ENCODE peak calls at places on chromosomes 12 and 14, in six cellular contexts. One of them, this sample, is unnamed.

GRCh38 chr14:64844993-64845536 is 34.6 kb downstream of the SPTB start:
- DNase-seq in mesenchymal stem cell: no peak
- DNase-seq in IMR-90: no peak
- DNase-seq in neuronal stem cell: no peak
- DNase-seq in H9: no peak
- DNase-seq in H1: no peak
- DNase-seq in this sample: no peak

GRCh38 chr12:103915306-103915705 is 14.9 kb upstream of the HSP90B1 start:
- DNase-seq in mesenchymal stem cell: no peak
- DNase-seq in IMR-90: peak; percentile 88
- DNase-seq in neuronal stem cell: no peak
- DNase-seq in H9: no peak
- DNase-seq in H1: no peak
- DNase-seq in this sample: no peak

GRCh38 chr12:67534671-67535070 is 113.9 kb upstream of the DYRK2 start:
- DNase-seq in mesenchymal stem cell: peak; percentile 60
- DNase-seq in IMR-90: peak; percentile 70
- DNase-seq in neuronal stem cell: no peak
- DNase-seq in H9: no peak
- DNase-seq in H1: no peak
- DNase-seq in this sample: no peak

GRCh38 chr12:53402871-53403270 is 20.8 kb upstream of the AMHR2 start:
- DNase-seq in mesenchymal stem cell: no peak
- DNase-seq in IMR-90: no peak
- DNase-seq in neuronal stem cell: no peak
- DNase-seq in H9: no peak
- DNase-seq in H1: no peak
- DNase-seq in this sample: no peak

GRCh38 chr12:121939190-121939589 is 20.8 kb downstream of the CFAP251 start:
- DNase-seq in mesenchymal stem cell: no peak
- DNase-seq in IMR-90: no peak
- DNase-seq in neuronal stem cell: no peak
- DNase-seq in H9: no peak
- DNase-seq in H1: no peak
- DNase-seq in this sample: peak; percentile 27

GRCh38 chr12:45560689-45561088 is 168.8 kb upstream of the ARID2 start:
- DNase-seq in mesenchymal stem cell: no peak
- DNase-seq in IMR-90: no peak
- DNase-seq in neuronal stem cell: no peak
- DNase-seq in H9: no peak
- DNase-seq in H1: no peak
- DNase-seq in this sample: no peak

GRCh38 chr12:62632521-62632920 is 165.9 kb downstream of the MON2 start:
- DNase-seq in mesenchymal stem cell: peak; percentile 25
- DNase-seq in IMR-90: no peak
- DNase-seq in neuronal stem cell: no peak
- DNase-seq in H9: peak; percentile 81
- DNase-seq in H1: peak; percentile 70
- DNase-seq in this sample: no peak

GRCh38 chr14:76324133-76324532 is 51.8 kb upstream of the ESRRB start:
- DNase-seq in mesenchymal stem cell: no peak
- DNase-seq in IMR-90: no peak
- DNase-seq in neuronal stem cell: no peak
- DNase-seq in H9: no peak
- DNase-seq in H1: no peak
- DNase-seq in this sample: no peak

GRCh38 chr12:82688619-82689018 is 1.9 kb downstream of the TMTC2 start:
- DNase-seq in mesenchymal stem cell: no peak
- DNase-seq in IMR-90: no peak
- DNase-seq in neuronal stem cell: no peak
- DNase-seq in H9: no peak
- DNase-seq in H1: no peak
- DNase-seq in this sample: no peak

GRCh38 chr12:54207539-54208267 is 18.9 kb upstream of the SMUG1 start:
- DNase-seq in mesenchymal stem cell: peak; percentile 69
- DNase-seq in IMR-90: peak; percentile 37
- DNase-seq in neuronal stem cell: peak; percentile 73
- DNase-seq in H9: peak; percentile 95
- DNase-seq in H1: peak; percentile 99
- DNase-seq in this sample: peak; percentile 65

GRCh38 chr12:104699489-104700194 is 242.9 kb downstream of the CHST11 start:
- DNase-seq in mesenchymal stem cell: no peak
- DNase-seq in IMR-90: peak; percentile 13
- DNase-seq in neuronal stem cell: no peak
- DNase-seq in H9: no peak
- DNase-seq in H1: no peak
- DNase-seq in this sample: no peak

GRCh38 chr14:37598085-37598972 is 2.9 kb downstream of the TTC6 start:
- DNase-seq in mesenchymal stem cell: peak; percentile 1
- DNase-seq in IMR-90: no peak
- DNase-seq in neuronal stem cell: no peak
- DNase-seq in H9: peak; percentile 42
- DNase-seq in H1: peak; percentile 69
- DNase-seq in this sample: no peak

GRCh38 chr14:66650491-66650911 is 142.6 kb downstream of the GPHN start:
- DNase-seq in mesenchymal stem cell: no peak
- DNase-seq in IMR-90: no peak
- DNase-seq in neuronal stem cell: no peak
- DNase-seq in H9: no peak
- DNase-seq in H1: no peak
- DNase-seq in this sample: no peak

GRCh38 chr12:128970941-128971340 is 117.7 kb downstream of the GLT1D1 start:
- DNase-seq in mesenchymal stem cell: no peak
- DNase-seq in IMR-90: no peak
- DNase-seq in neuronal stem cell: no peak
- DNase-seq in H9: no peak
- DNase-seq in H1: no peak
- DNase-seq in this sample: no peak

GRCh38 chr14:64410084-64410774 is 22.1 kb downstream of the MTHFD1 start:
- DNase-seq in mesenchymal stem cell: peak; percentile 78
- DNase-seq in IMR-90: peak; percentile 35
- DNase-seq in neuronal stem cell: no peak
- DNase-seq in H9: peak; percentile 66
- DNase-seq in H1: no peak
- DNase-seq in this sample: peak; percentile 89

GRCh38 chr12:132610896-132611602 is 667 bp upstream of the LRCOL1 start:
- DNase-seq in mesenchymal stem cell: no peak
- DNase-seq in IMR-90: no peak
- DNase-seq in neuronal stem cell: no peak
- DNase-seq in H9: no peak
- DNase-seq in H1: no peak
- DNase-seq in this sample: no peak

GRCh38 chr14:63134801-63135200 is 69.4 kb upstream of the RHOJ start:
- DNase-seq in mesenchymal stem cell: peak; percentile 21
- DNase-seq in IMR-90: peak; percentile 35
- DNase-seq in neuronal stem cell: peak; percentile 4
- DNase-seq in H9: no peak
- DNase-seq in H1: no peak
- DNase-seq in this sample: peak; percentile 22

GRCh38 chr12:86950043-86950838 is 694.0 kb upstream of the MGAT4C start:
- DNase-seq in mesenchymal stem cell: no peak
- DNase-seq in IMR-90: no peak
- DNase-seq in neuronal stem cell: no peak
- DNase-seq in H9: no peak
- DNase-seq in H1: no peak
- DNase-seq in this sample: no peak

DNA sequence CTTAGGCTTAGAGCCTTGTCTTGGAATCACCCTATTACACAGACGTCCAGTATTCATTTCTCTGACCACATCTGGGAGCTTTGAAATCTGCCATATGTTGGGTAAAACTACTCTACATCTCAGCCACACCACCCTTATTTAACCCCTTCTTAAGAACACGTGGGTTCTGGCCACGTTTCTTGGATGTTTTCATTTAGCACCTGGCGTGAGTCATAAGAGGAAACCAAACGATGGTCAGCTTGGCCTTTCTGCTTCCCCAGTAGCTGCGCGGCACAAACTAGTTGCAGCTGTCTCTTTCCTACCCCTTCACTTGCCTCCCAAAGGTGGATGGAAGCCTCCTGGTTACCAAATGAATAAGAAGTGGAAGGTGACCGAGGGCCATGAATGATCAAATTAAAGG is 153.9 kb downstream of the ZNF664 start:
- DNase-seq in mesenchymal stem cell: peak; percentile 24
- DNase-seq in IMR-90: no peak
- DNase-seq in neuronal stem cell: no peak
- DNase-seq in H9: no peak
- DNase-seq in H1: no peak
- DNase-seq in this sample: no peak
- H3K4me1 ChIP-seq in mesenchymal stem cell: peaks cover 16% of the 10 kb centered on the region
- H3K4me1 ChIP-seq in IMR-90: no peaks in the 10 kb centered on the region
- H3K4me1 ChIP-seq in neuronal stem cell: peaks cover 18% of the 10 kb centered on the region
- H3K4me1 ChIP-seq in H9: peaks cover 3% of the 10 kb centered on the region
- H3K4me1 ChIP-seq in H1: no peaks in the 10 kb centered on the region
- H3K4me1 ChIP-seq in this sample: peaks cover 10% of the 10 kb centered on the region

GRCh38 chr12:77796775-77797174 is 33.9 kb upstream of the NAV3 start:
- DNase-seq in mesenchymal stem cell: peak; percentile 61
- DNase-seq in IMR-90: peak; percentile 40
- DNase-seq in neuronal stem cell: no peak
- DNase-seq in H9: no peak
- DNase-seq in H1: no peak
- DNase-seq in this sample: no peak

GRCh38 chr12:77795699-77796098 is 35.0 kb upstream of the NAV3 start:
- DNase-seq in mesenchymal stem cell: peak; percentile 20
- DNase-seq in IMR-90: no peak
- DNase-seq in neuronal stem cell: no peak
- DNase-seq in H9: no peak
- DNase-seq in H1: no peak
- DNase-seq in this sample: no peak
- H4K91ac ChIP-seq in mesenchymal stem cell: no peak overlapping the region
- H4K91ac ChIP-seq in IMR-90: no peak overlapping the region
- H4K91ac ChIP-seq in neuronal stem cell: no peak overlapping the region
- H4K91ac ChIP-seq in H9: no peak overlapping the region
- H4K91ac ChIP-seq in H1: no peak overlapping the region
- H4K91ac ChIP-seq in this sample: no peak overlapping the region

GRCh38 chr12:2984698-2985097 is 25.5 kb downstream of the TEAD4 start:
- DNase-seq in mesenchymal stem cell: no peak
- DNase-seq in IMR-90: no peak
- DNase-seq in neuronal stem cell: no peak
- DNase-seq in H9: no peak
- DNase-seq in H1: no peak
- DNase-seq in this sample: no peak
- H3K14ac ChIP-seq in mesenchymal stem cell: no peak overlapping the region
- H3K14ac ChIP-seq in IMR-90: no peak overlapping the region
- H3K14ac ChIP-seq in neuronal stem cell: no peak overlapping the region
- H3K14ac ChIP-seq in H9: no peak overlapping the region
- H3K14ac ChIP-seq in H1: no peak overlapping the region
- H3K14ac ChIP-seq in this sample: no peak overlapping the region

GRCh38 chr12:11705010-11705409 is 55.5 kb downstream of the ETV6 start:
- DNase-seq in mesenchymal stem cell: peak; percentile 92
- DNase-seq in IMR-90: peak; percentile 97
- DNase-seq in neuronal stem cell: no peak
- DNase-seq in H9: no peak
- DNase-seq in H1: no peak
- DNase-seq in this sample: no peak
- H3K4me1 ChIP-seq in mesenchymal stem cell: peaks cover 21% of the 10 kb centered on the region
- H3K4me1 ChIP-seq in IMR-90: peaks cover 26% of the 10 kb centered on the region
- H3K4me1 ChIP-seq in neuronal stem cell: peaks cover 14% of the 10 kb centered on the region
- H3K4me1 ChIP-seq in H9: peaks cover 5% of the 10 kb centered on the region
- H3K4me1 ChIP-seq in H1: peaks cover 20% of the 10 kb centered on the region
- H3K4me1 ChIP-seq in this sample: peaks cover 31% of the 10 kb centered on the region

GRCh38 chr14:71076472-71076871 is 169.2 kb downstream of the PCNX1 start:
- DNase-seq in mesenchymal stem cell: no peak
- DNase-seq in IMR-90: no peak
- DNase-seq in neuronal stem cell: no peak
- DNase-seq in H9: no peak
- DNase-seq in H1: no peak
- DNase-seq in this sample: no peak

GRCh38 chr14:71078481-71078880 is 171.2 kb downstream of the PCNX1 start:
- DNase-seq in mesenchymal stem cell: peak; percentile 19
- DNase-seq in IMR-90: no peak
- DNase-seq in neuronal stem cell: no peak
- DNase-seq in H9: no peak
- DNase-seq in H1: no peak
- DNase-seq in this sample: no peak
- H4K91ac ChIP-seq in mesenchymal stem cell: no peak overlapping the region
- H4K91ac ChIP-seq in IMR-90: no peak overlapping the region
- H4K91ac ChIP-seq in neuronal stem cell: no peak overlapping the region
- H4K91ac ChIP-seq in H9: no peak overlapping the region
- H4K91ac ChIP-seq in H1: no peak overlapping the region
- H4K91ac ChIP-seq in this sample: no peak overlapping the region

GRCh38 chr14:34160619-34161018 is 209.7 kb upstream of the EGLN3 start:
- DNase-seq in mesenchymal stem cell: no peak
- DNase-seq in IMR-90: no peak
- DNase-seq in neuronal stem cell: no peak
- DNase-seq in H9: no peak
- DNase-seq in H1: no peak
- DNase-seq in this sample: no peak

GRCh38 chr14:34157642-34158041 is 206.8 kb upstream of the EGLN3 start:
- DNase-seq in mesenchymal stem cell: no peak
- DNase-seq in IMR-90: no peak
- DNase-seq in neuronal stem cell: no peak
- DNase-seq in H9: no peak
- DNase-seq in H1: no peak
- DNase-seq in this sample: no peak

GRCh38 chr14:34165847-34166340 is 215.0 kb upstream of the EGLN3 start:
- DNase-seq in mesenchymal stem cell: no peak
- DNase-seq in IMR-90: no peak
- DNase-seq in neuronal stem cell: no peak
- DNase-seq in H9: no peak
- DNase-seq in H1: no peak
- DNase-seq in this sample: no peak

GRCh38 chr14:34161351-34162169 is 210.7 kb upstream of the EGLN3 start:
- DNase-seq in mesenchymal stem cell: no peak
- DNase-seq in IMR-90: no peak
- DNase-seq in neuronal stem cell: no peak
- DNase-seq in H9: no peak
- DNase-seq in H1: no peak
- DNase-seq in this sample: no peak
- H3K14ac ChIP-seq in mesenchymal stem cell: no peak overlapping the region
- H3K14ac ChIP-seq in IMR-90: no peak overlapping the region
- H3K14ac ChIP-seq in neuronal stem cell: no peak overlapping the region
- H3K14ac ChIP-seq in H9: no peak overlapping the region
- H3K14ac ChIP-seq in H1: no peak overlapping the region
- H3K14ac ChIP-seq in this sample: no peak overlapping the region

DNA sequence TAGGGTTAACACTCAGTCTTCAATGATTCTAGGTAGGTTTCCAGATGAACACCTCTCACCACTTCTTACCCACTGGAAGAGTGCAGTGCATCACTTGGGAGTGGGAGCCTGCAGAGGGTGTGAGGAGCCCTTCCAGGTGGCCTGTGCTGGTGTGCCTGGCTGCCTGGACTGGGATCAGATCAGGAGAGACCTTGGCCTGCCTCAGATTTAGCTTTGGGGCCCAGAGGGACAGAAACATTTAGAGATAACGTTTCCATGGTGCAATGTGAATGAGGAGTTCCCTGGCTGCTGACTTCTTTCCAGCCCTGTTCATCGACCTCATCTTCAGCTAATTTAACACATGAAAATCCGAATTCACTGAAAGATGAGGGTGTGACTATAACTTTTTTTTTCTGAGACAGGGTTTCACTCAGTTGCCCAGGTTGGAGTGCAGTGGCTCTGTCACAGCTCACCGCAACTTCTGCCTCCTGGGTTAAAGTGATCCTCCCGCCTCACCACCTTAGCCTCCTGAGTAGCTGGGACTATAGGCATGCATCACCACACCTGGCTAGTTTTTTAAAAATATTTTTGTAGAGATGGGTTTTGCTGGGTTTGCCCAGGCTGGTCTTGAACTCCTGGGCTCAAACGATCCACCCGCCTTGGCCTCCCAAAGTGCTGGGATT is 53.6 kb downstream of the SUSD6 start:
- DNase-seq in mesenchymal stem cell: no peak
- DNase-seq in IMR-90: no peak
- DNase-seq in neuronal stem cell: no peak
- DNase-seq in H9: no peak
- DNase-seq in H1: no peak
- DNase-seq in this sample: no peak
- H3K4me1 ChIP-seq in mesenchymal stem cell: peaks cover 9% of the 10 kb centered on the region
- H3K4me1 ChIP-seq in IMR-90: peaks cover 38% of the 10 kb centered on the region
- H3K4me1 ChIP-seq in neuronal stem cell: no peaks in the 10 kb centered on the region
- H3K4me1 ChIP-seq in H9: peaks cover 6% of the 10 kb centered on the region
- H3K4me1 ChIP-seq in H1: peaks cover 9% of the 10 kb centered on the region
- H3K4me1 ChIP-seq in this sample: peaks cover 2% of the 10 kb centered on the region

This sample was measured in trophoblast cell.